ENCODE peak calls at places on chromosomes 13 and 19, in six cellular contexts. G is activated CD4-positive, alpha-beta T cell treated with anti-CD3 and anti-CD28 coated beads, Interleukin-2, amount 50 U/mL, for 1 hour; E is H4; A is RWPE1; Q is MV-4-11; X is NB4. R is an unnamed sample.

GRCh38 chr19:56912406-56912805 is 71.9 kb upstream of the PEG3 start:
- DNase-seq in G (no peak), X (no peak), E (no peak), Q (no peak), A (no peak), R (no peak)

GRCh38 chr13:51549050-51549449 is 35.2 kb upstream of the WDFY2 start:
- DNase-seq in Q (peak), G (no peak), X (peak), A (no peak), E (no peak), R (no peak)

GRCh38 chr13:79392882-79393563 is 13.0 kb downstream of the RBM26 start:
- DNase-seq in Q (peak), X (peak), E (peak), A (peak), G (no peak), R (peak)

GRCh38 chr19:6644796-6645195 is 25.2 kb downstream of the TNFSF14 start:
- DNase-seq in X (no peak), A (no peak), Q (no peak), E (no peak), G (no peak), R (no peak)

GRCh38 chr13:70732611-70733010 is 624.4 kb upstream of the KLHL1 start:
- DNase-seq in E (no peak), G (no peak), X (no peak), Q (no peak), A (no peak), R (no peak)

GRCh38 chr13:30191491-30192100 is 115.8 kb downstream of the KATNAL1 start:
- DNase-seq in Q (no peak), E (no peak), G (no peak), X (peak), A (peak), R (no peak)

GRCh38 chr19:11091343-11092153 is 2.3 kb downstream of the LDLR start:
- DNase-seq in A (peak), Q (peak), X (peak), G (peak), E (peak), R (peak)

GRCh38 chr19:39160523-39160861 is 34.9 kb downstream of the PAK4 start:
- DNase-seq in X (no peak), E (no peak), Q (peak), G (no peak), A (no peak), R (no peak)

GRCh38 chr19:13057147-13057572 is 45.5 kb downstream of the LYL1 start:
- DNase-seq in X (no peak), A (no peak), G (no peak), E (peak), Q (no peak), R (no peak)

GRCh38 chr13:40254394-40254793 is 412.0 kb downstream of the FOXO1 start:
- DNase-seq in G (no peak), X (no peak), A (no peak), E (no peak), Q (no peak), R (no peak)

GRCh38 chr19:51026554-51026831 is at the start of gene KLK11:
- DNase-seq in E (no peak), Q (no peak), G (no peak), X (no peak), A (no peak), R (no peak)

GRCh38 chr13:78409172-78409571 is 194.2 kb downstream of the POU4F1 start:
- DNase-seq in G (no peak), E (no peak), X (no peak), Q (no peak), A (no peak), R (no peak)